ENCODE peak calls at places on chromosomes 6 and 20, in six cellular contexts. E is fibroblast of mammary gland; C is CD8-positive, alpha-beta T cell; L is retinal pigment epithelial cell; U is epithelial cell of esophagus; N is esophagus squamous epithelium. R is an unnamed sample.

GRCh38 chr6:69026243-69026642 is 391.2 kb downstream of the ADGRB3 start:
- DNase-seq in E (peak; percentile 14), C (no peak), L (no peak), U (peak; percentile 7), N (no peak), R (no peak)

GRCh38 chr6:132300323-132300949 is 100.8 kb downstream of the MOXD1 start:
- DNase-seq in E (peak; percentile 73), C (no peak), L (peak; percentile 18), U (peak; percentile 69), N (no peak), R (no peak)

GRCh38 chr6:99589290-99589672 is 17.4 kb upstream of the PRDM13 start:
- DNase-seq in E (no peak), C (no peak), L (no peak), U (no peak), N (no peak), R (no peak)

GRCh38 chr6:14903176-14904088 is 342.4 kb upstream of the JARID2 start:
- DNase-seq in E (no peak), C (no peak), L (no peak), U (peak; percentile 63), N (no peak), R (no peak)

GRCh38 chr20:8131598-8132014 is 460 bp upstream of the PLCB1 start:
- DNase-seq in E (no peak), C (no peak), L (no peak), U (no peak), N (no peak), R (no peak)

GRCh38 chr6:167760979-167761793 is 65.5 kb upstream of the AFDN start:
- DNase-seq in E (peak; percentile 75), C (no peak), L (peak; percentile 37), U (peak; percentile 13), N (no peak), R (no peak)

GRCh38 chr6:166714581-166714980 is 87.5 kb upstream of the RPS6KA2 start:
- DNase-seq in E (no peak), C (no peak), L (no peak), U (no peak), N (no peak), R (no peak)

GRCh38 chr20:48405909-48406308 is 421.9 kb downstream of the PREX1 start:
- DNase-seq in E (no peak), C (no peak), L (no peak), U (no peak), N (no peak), R (no peak)

GRCh38 chr6:129567374-129567773 is 142.6 kb downstream of the ARHGAP18 start:
- DNase-seq in E (peak; percentile 52), C (no peak), L (no peak), U (peak; percentile 65), N (no peak), R (no peak)

GRCh38 chr6:134813146-134813545 is 136.8 kb downstream of the ALDH8A1 start:
- DNase-seq in E (no peak), C (no peak), L (peak; percentile 23), U (no peak), N (no peak), R (no peak)

GRCh38 chr6:25960689-25961088 is 1.9 kb upstream of the TRIM38 start:
- DNase-seq in E (no peak), C (no peak), L (no peak), U (no peak), N (no peak), R (no peak)

GRCh38 chr6:14151773-14152172 is 34.2 kb downstream of the CD83 start:
- DNase-seq in E (no peak), C (no peak), L (no peak), U (no peak), N (no peak), R (no peak)

GRCh38 chr20:32227744-32228688 is 20.3 kb downstream of the POFUT1 start:
- DNase-seq in E (no peak), C (no peak), L (no peak), U (no peak), N (no peak), R (no peak)

GRCh38 chr20:31587545-31588389 is 17.3 kb upstream of the ID1 start:
- DNase-seq in E (peak; percentile 75), C (no peak), L (no peak), U (peak; percentile 48), N (no peak), R (no peak)

GRCh38 chr6:41097467-41098090 is 24.8 kb downstream of the NFYA start:
- DNase-seq in E (no peak), C (no peak), L (peak; percentile 54), U (no peak), N (no peak), R (no peak)

GRCh38 chr6:150153905-150154492 is 11.2 kb downstream of the PPP1R14C start:
- DNase-seq in E (no peak), C (no peak), L (peak; percentile 28), U (peak; percentile 84), N (no peak), R (no peak)

GRCh38 chr6:33426590-33427563 is 7.0 kb downstream of the SYNGAP1 start:
- DNase-seq in E (no peak), C (no peak), L (no peak), U (peak; percentile 31), N (no peak), R (no peak)

GRCh38 chr6:153059757-153060156 is 57.2 kb upstream of the MTRF1L start:
- DNase-seq in E (no peak), C (no peak), L (no peak), U (no peak), N (no peak), R (no peak)

GRCh38 chr6:36897629-36898028 is 11.9 kb downstream of the C6orf89 start:
- DNase-seq in E (no peak), C (no peak), L (no peak), U (peak; percentile 42), N (no peak), R (no peak)

GRCh38 chr20:24339179-24339578 is 130.2 kb upstream of the SYNDIG1 start:
- DNase-seq in E (no peak), C (no peak), L (no peak), U (peak; percentile 99), N (no peak), R (no peak)

GRCh38 chr6:18388942-18389341 is 1.8 kb downstream of the RNF144B start:
- DNase-seq in E (peak; percentile 58), C (no peak), L (peak; percentile 52), U (peak; percentile 62), N (no peak), R (no peak)

GRCh38 chr6:167714166-167714565 is 112.5 kb upstream of the AFDN start:
- DNase-seq in E (no peak), C (no peak), L (no peak), U (no peak), N (no peak), R (peak; percentile 34)

GRCh38 chr6:219641-220198 is 72.6 kb upstream of the DUSP22 start:
- DNase-seq in E (peak; percentile 63), C (no peak), L (no peak), U (peak; percentile 79), N (no peak), R (no peak)

GRCh38 chr6:75849329-75850025 is 100.4 kb downstream of the MYO6 start:
- DNase-seq in E (no peak), C (no peak), L (no peak), U (peak; percentile 43), N (no peak), R (no peak)

GRCh38 chr6:106125925-106126435 is 39.8 kb downstream of the PRDM1 start:
- DNase-seq in E (no peak), C (no peak), L (no peak), U (peak; percentile 44), N (no peak), R (no peak)

GRCh38 chr20:4617019-4617418 is 104.7 kb upstream of the PRND start:
- DNase-seq in E (no peak), C (no peak), L (no peak), U (no peak), N (no peak), R (no peak)

GRCh38 chr20:4617484-4617883 is 104.2 kb upstream of the PRND start:
- DNase-seq in E (no peak), C (no peak), L (no peak), U (no peak), N (no peak), R (no peak)

GRCh38 chr20:4610871-4611270 is 110.8 kb upstream of the PRND start:
- DNase-seq in E (no peak), C (no peak), L (no peak), U (no peak), N (no peak), R (no peak)

GRCh38 chr20:4613184-4613583 is 108.5 kb upstream of the PRND start:
- DNase-seq in E (no peak), C (no peak), L (no peak), U (peak; percentile 74), N (no peak), R (no peak)

GRCh38 chr20:4613718-4614620 is 107.7 kb upstream of the PRND start:
- DNase-seq in E (peak; percentile 57), C (peak; percentile 58), L (peak; percentile 63), U (peak; percentile 82), N (peak; percentile 11), R (no peak)
- TF ChIP-seq CTCF in E (peak; percentile 52), C (peak; percentile 58), L (peak; percentile 64), U (peak; percentile 60), N (peak; percentile 38), R (peak; percentile 59)

GRCh38 chr6:1500874-1501273 is 108.8 kb upstream of the FOXC1 start:
- DNase-seq in E (no peak), C (no peak), L (no peak), U (no peak), N (no peak), R (no peak)

GRCh38 chr6:1496836-1497592 is 107.6 kb downstream of the FOXF2 start:
- DNase-seq in E (no peak), C (no peak), L (no peak), U (no peak), N (no peak), R (no peak)

GRCh38 chr6:1499798-1500197 is 109.9 kb upstream of the FOXC1 start:
- DNase-seq in E (no peak), C (no peak), L (no peak), U (no peak), N (no peak), R (no peak)

GRCh38 chr6:1497593-1498105 is 108.3 kb downstream of the FOXF2 start:
- DNase-seq in E (no peak), C (no peak), L (no peak), U (no peak), N (no peak), R (no peak)

GRCh38 chr6:1498491-1499113 is 109.2 kb downstream of the FOXF2 start:
- DNase-seq in E (peak; percentile 73), C (no peak), L (no peak), U (no peak), N (no peak), R (no peak)
- TF ChIP-seq CTCF in E (peak; percentile 21), C (no peak), L (peak; percentile 34), U (no peak), N (no peak), R (no peak)

GRCh38 chr6:96521625-96522468 is at the start of gene UFL1:
- DNase-seq in E (peak; percentile 88), C (peak; percentile 93), L (peak; percentile 69), U (peak; percentile 95), N (peak; percentile 71), R (peak; percentile 94)
- TF ChIP-seq CTCF in E (no peak), C (no peak), L (no peak), U (peak; percentile 21), N (no peak), R (peak; percentile 27)

DNA sequence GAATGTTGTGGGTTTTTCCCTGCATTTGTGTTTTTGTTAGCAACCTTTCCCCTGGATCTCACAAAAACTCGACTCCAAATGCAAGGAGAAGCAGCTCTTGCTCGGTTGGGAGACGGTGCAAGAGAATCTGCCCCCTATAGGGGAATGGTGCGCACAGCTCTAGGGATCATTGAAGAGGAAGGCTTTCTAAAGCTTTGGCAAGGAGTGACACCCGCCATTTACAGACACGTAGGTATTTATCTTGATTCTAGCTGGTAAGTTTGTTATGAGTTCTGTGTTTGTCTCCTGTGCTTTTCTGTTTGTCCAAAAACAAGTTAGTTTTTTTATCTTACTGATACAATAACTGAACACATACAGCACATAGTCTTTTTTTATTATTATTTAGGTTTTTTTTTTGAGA is 3.0 kb downstream of the SLC25A27 start:
- DNase-seq in E (no peak), C (no peak), L (no peak), U (peak; percentile 16), N (no peak), R (no peak)
- TF ChIP-seq CTCF in E (peak; percentile 42), C (no peak), L (peak; percentile 43), U (peak; percentile 35), N (no peak), R (peak; percentile 71)